ENCODE peak calls at places on chromosome 12, in seven cellular contexts. G is AG09309, Y is A549, T is MCF 10A, B is OCI-LY7, A is transverse colon, P is HFF-Myc. N is an unnamed sample.

GRCh38 chr12:91001306-91001705 is 3.5 kb downstream of the EPYC start:
- DNase-seq in G (no peak), Y (no peak), T (no peak), B (no peak), A (no peak), P (no peak), N (no peak)

GRCh38 chr12:77488041-77488620 is 342.6 kb upstream of the NAV3 start:
- DNase-seq in G (peak), Y (no peak), T (no peak), B (no peak), A (no peak), P (no peak), N (no peak)

GRCh38 chr12:57627504-57628279 is 5.3 kb downstream of the B4GALNT1 start:
- DNase-seq in G (no peak), Y (no peak), T (no peak), B (no peak), A (no peak), P (no peak), N (no peak)

GRCh38 chr12:94100254-94100653 is 48.1 kb upstream of the PLXNC1 start:
- DNase-seq in G (peak), Y (no peak), T (peak), B (no peak), A (no peak), P (no peak), N (no peak)

GRCh38 chr12:26939192-26939832 is 1.0 kb downstream of the FGFR1OP2 start:
- DNase-seq in G (no peak), Y (no peak), T (peak), B (peak), A (no peak), P (no peak), N (no peak)

GRCh38 chr12:85531345-85531744 is 251.3 kb downstream of the ALX1 start:
- DNase-seq in G (no peak), Y (no peak), T (no peak), B (no peak), A (no peak), P (no peak), N (no peak)

GRCh38 chr12:130281157-130281799 is 56.4 kb upstream of the PIWIL1 start:
- DNase-seq in G (no peak), Y (peak), T (peak), B (no peak), A (peak), P (no peak), N (no peak)

GRCh38 chr12:75825686-75826085 is 205.9 kb downstream of the PHLDA1 start:
- DNase-seq in G (peak), Y (no peak), T (peak), B (no peak), A (no peak), P (peak), N (peak)

GRCh38 chr12:5200276-5201087 is 156.8 kb downstream of the KCNA5 start:
- DNase-seq in G (no peak), Y (peak), T (no peak), B (peak), A (peak), P (no peak), N (peak)

GRCh38 chr12:108580531-108580930 is 17.4 kb downstream of the TMEM119 start:
- DNase-seq in G (no peak), Y (no peak), T (no peak), B (no peak), A (no peak), P (no peak), N (no peak)

GRCh38 chr12:110351119-110351518 is 52.4 kb downstream of the ANAPC7 start:
- DNase-seq in G (no peak), Y (no peak), T (no peak), B (no peak), A (no peak), P (no peak), N (no peak)

GRCh38 chr12:119444462-119445044 is 110.0 kb downstream of the CCDC60 start:
- DNase-seq in G (no peak), Y (peak), T (peak), B (peak), A (peak), P (no peak), N (peak)

GRCh38 chr12:65039306-65039705 is 81.8 kb downstream of the WIF1 start:
- DNase-seq in G (no peak), Y (no peak), T (no peak), B (no peak), A (no peak), P (no peak), N (no peak)

GRCh38 chr12:123384318-123384993 is 524 bp downstream of the KMT5A start:
- DNase-seq in G (no peak), Y (no peak), T (peak), B (peak), A (no peak), P (no peak), N (peak)

GRCh38 chr12:47095446-47096236 is 15.9 kb upstream of the AMIGO2 start:
- DNase-seq in G (no peak), Y (no peak), T (peak), B (no peak), A (no peak), P (no peak), N (no peak)

GRCh38 chr12:124556896-124557501 is 10.4 kb downstream of the NCOR2 start:
- DNase-seq in G (no peak), Y (no peak), T (no peak), B (no peak), A (no peak), P (no peak), N (no peak)
- TF ChIP-seq CTCF in G (no peak), Y (no peak), T (no peak), B (no peak), A (no peak), P (no peak), N (no peak)

DNA sequence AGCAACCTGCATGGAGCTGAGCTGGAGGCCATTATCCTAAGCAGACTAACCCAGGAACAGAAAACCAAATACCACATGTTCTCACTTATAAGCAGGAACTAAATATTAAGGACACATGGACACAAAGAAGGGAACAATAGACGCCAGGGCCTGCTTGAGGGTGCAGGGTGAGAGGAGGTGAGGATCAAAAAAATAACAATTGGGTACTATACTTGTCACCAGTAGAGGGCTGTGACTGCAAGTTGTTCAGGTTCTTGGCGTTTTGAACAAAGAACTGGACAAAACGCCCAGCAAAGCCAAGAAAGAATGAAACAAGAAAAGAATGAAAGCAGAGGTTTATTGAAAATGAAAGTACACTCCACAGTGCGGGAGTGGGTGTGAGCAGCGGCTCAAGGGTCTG is 208.5 kb upstream of the NEDD1 start:
- DNase-seq in G (no peak), Y (no peak), T (peak), B (no peak), A (no peak), P (no peak), N (no peak)
- TF ChIP-seq CTCF in G (peak), Y (peak), T (no peak), B (no peak), A (no peak), P (no peak), N (peak)

GRCh38 chr12:44247588-44247987 is 411.7 kb downstream of the TMEM117 start:
- DNase-seq in G (no peak), Y (no peak), T (no peak), B (no peak), A (no peak), P (no peak), N (no peak)
- TF ChIP-seq CTCF in G (no peak), Y (no peak), T (peak), B (peak), A (no peak), P (no peak), N (no peak)

DNA sequence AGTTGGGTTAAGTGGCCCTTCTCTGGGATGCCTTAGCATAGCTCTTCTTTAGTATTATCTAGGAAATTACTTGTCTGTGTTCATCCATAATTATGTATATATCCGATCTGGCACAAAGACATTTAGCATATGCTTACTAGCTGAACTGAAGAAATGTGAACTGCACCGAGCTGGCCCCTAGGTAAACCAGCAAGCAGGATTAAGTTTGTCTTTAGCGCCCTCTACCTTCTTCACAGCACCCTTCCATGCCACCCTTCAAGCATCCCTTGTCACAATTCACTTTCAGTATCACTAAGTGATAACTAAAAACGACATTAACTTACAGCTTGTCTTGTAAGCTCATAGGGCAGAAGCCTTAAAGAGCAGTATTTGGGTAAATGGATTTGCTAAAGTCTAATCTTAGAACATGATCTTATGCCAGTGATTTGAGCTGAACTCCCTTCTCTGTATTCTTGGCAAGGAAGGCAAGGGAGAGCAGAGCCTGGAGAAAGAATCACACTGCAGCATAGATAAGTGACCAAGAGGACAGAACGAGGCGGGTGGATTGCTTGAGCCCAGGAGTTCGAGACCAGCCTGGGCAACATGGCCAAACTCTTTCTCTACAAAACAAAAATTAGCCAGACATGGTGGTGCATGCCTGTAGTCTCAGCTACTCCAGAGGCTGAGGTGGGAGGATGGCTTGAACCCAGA is 2.6 kb upstream of the HAL start:
- DNase-seq in G (peak), Y (peak), T (peak), B (peak), A (peak), P (peak), N (peak)
- TF ChIP-seq CTCF in G (peak), Y (peak), T (peak), B (peak), A (peak), P (peak), N (peak)

GRCh38 chr12:121296618-121297476 is at the start of gene CAMKK2:
- DNase-seq in G (peak), Y (peak), T (peak), B (peak), A (peak), P (no peak), N (peak)
- TF ChIP-seq CTCF in G (peak), Y (peak), T (peak), B (peak), A (peak), P (no peak), N (no peak)